ENCODE peak calls at places on chromosomes 12 and 14, in six cellular contexts. K, A, F, W, E and D are unnamed samples.

GRCh38 chr12:130706311-130706710 is 9.8 kb downstream of the RIMBP2 start:
- DNase-seq in K (no peak), A (peak), F (no peak), W (no peak), E (no peak), D (no peak)

GRCh38 chr12:31325524-31325875 is 450 bp downstream of the SINHCAF start:
- DNase-seq in K (no peak), A (no peak), F (no peak), W (no peak), E (peak), D (no peak)

GRCh38 chr14:33979613-33980276 is 28.9 kb upstream of the EGLN3 start:
- DNase-seq in K (no peak), A (no peak), F (no peak), W (no peak), E (no peak), D (no peak)

GRCh38 chr12:9344540-9344939 is 136.3 kb upstream of the PZP start:
- DNase-seq in K (no peak), A (no peak), F (peak), W (no peak), E (no peak), D (no peak)

GRCh38 chr12:75087656-75088055 is 122.0 kb downstream of the KCNC2 start:
- DNase-seq in K (no peak), A (no peak), F (no peak), W (no peak), E (no peak), D (no peak)

GRCh38 chr14:57816568-57817284 is 49.2 kb downstream of the SLC35F4 start:
- DNase-seq in K (no peak), A (no peak), F (no peak), W (no peak), E (no peak), D (no peak)

GRCh38 chr14:68333265-68333664 is 459.6 kb downstream of the ZFP36L1 start:
- DNase-seq in K (no peak), A (no peak), F (no peak), W (no peak), E (no peak), D (no peak)

GRCh38 chr12:48991247-48992050 is 7.7 kb downstream of the DDN start:
- DNase-seq in K (no peak), A (no peak), F (no peak), W (no peak), E (no peak), D (no peak)

GRCh38 chr14:29896354-29896768 is 31.3 kb downstream of the PRKD1 start:
- DNase-seq in K (no peak), A (no peak), F (no peak), W (no peak), E (no peak), D (no peak)

GRCh38 chr12:5391638-5392037 is 40.3 kb upstream of the NTF3 start:
- DNase-seq in K (no peak), A (no peak), F (no peak), W (no peak), E (no peak), D (no peak)

GRCh38 chr12:100077367-100077766 is 65.3 kb downstream of the BLTP3B start:
- DNase-seq in K (no peak), A (no peak), F (no peak), W (no peak), E (no peak), D (no peak)